ENCODE peak calls at places on chromosomes 3 and 15, in ten cellular contexts. M is GM12891; Y is activated CD4-positive, alpha-beta T cell treated with anti-CD3 and anti-CD28 coated beads, Interleukin-2, amount 10 ng/mL, durations not matched to agents 7 days and 5 days; V is SW480; T is Peyer's patch; J is activated T-cell treated with anti-CD3 and anti-CD28 coated beads for 1 hour; H is nucleus accumbens; L is stomach; C is left ventricle myocardium inferior; Q is NCI-H1436. A is an unnamed sample.

GRCh38 chr15:60729850-60730458 is 251.0 kb upstream of the ICE2 start:
- DNase-seq in M (no peak), J (no peak), C (no peak), T (no peak), Y (no peak), Q (no peak), L (no peak), V (no peak), H (no peak), A (no peak)

GRCh38 chr3:136836511-136837156 is 17.7 kb downstream of the SLC35G2 start:
- DNase-seq in L (no peak), V (no peak), M (no peak), H (no peak), Y (no peak), C (no peak), Q (no peak), T (no peak), J (no peak), A (no peak)

GRCh38 chr3:114176487-114176886 is 2.4 kb downstream of the DRD3 start:
- DNase-seq in T (no peak), J (no peak), Y (no peak), V (no peak), Q (no peak), M (no peak), L (no peak), C (no peak), H (no peak), A (no peak)

GRCh38 chr3:187027531-187027936 is 97.2 kb downstream of the ST6GAL1 start:
- DNase-seq in L (no peak), C (no peak), Y (peak; percentile 87), T (no peak), Q (no peak), H (no peak), M (no peak), J (peak; percentile 50), V (no peak), A (no peak)

GRCh38 chr3:11514191-11514770 is 129.4 kb downstream of the VGLL4 start:
- DNase-seq in C (peak; percentile 26), T (no peak), M (no peak), H (no peak), J (no peak), V (peak; percentile 25), Y (no peak), Q (no peak), L (peak; percentile 48), A (peak; percentile 86)

GRCh38 chr3:123546133-123546755 is 38.6 kb downstream of the HACD2 start:
- DNase-seq in J (no peak), V (no peak), T (no peak), M (no peak), Y (no peak), H (no peak), C (no peak), Q (no peak), L (no peak), A (no peak)

GRCh38 chr3:31014317-31015040 is 120.0 kb upstream of the GADL1 start:
- DNase-seq in M (no peak), H (no peak), Q (no peak), T (no peak), J (no peak), V (no peak), C (no peak), Y (no peak), L (no peak), A (no peak)

GRCh38 chr15:40055576-40056293 is 16.8 kb upstream of the SRP14 start:
- DNase-seq in C (peak; percentile 80), J (no peak), Y (no peak), Q (no peak), M (no peak), V (no peak), L (peak; percentile 93), H (no peak), T (no peak), A (peak; percentile 55)

GRCh38 chr3:113898892-113899291 is 48.9 kb upstream of the ZDHHC23 start:
- DNase-seq in M (no peak), Q (no peak), T (no peak), V (no peak), Y (no peak), J (no peak), H (no peak), C (no peak), L (no peak), A (no peak)

GRCh38 chr3:139797724-139798343 is 120.1 kb upstream of the NMNAT3 start:
- DNase-seq in T (no peak), M (no peak), J (no peak), Y (peak; percentile 38), L (no peak), C (no peak), V (no peak), H (no peak), Q (no peak), A (no peak)

GRCh38 chr3:177817746-177818145 is 620.5 kb upstream of the TBL1XR1 start:
- DNase-seq in Y (no peak), M (no peak), J (no peak), T (no peak), H (no peak), Q (no peak), L (no peak), V (no peak), C (no peak), A (no peak)

GRCh38 chr3:155412856-155413255 is 119.4 kb upstream of the STRIT1 start:
- DNase-seq in V (no peak), C (no peak), L (no peak), Y (no peak), T (no peak), M (no peak), Q (no peak), H (no peak), J (no peak), A (no peak)

GRCh38 chr3:13318626-13319470 is 101.3 kb downstream of the NUP210 start:
- DNase-seq in L (no peak), H (no peak), J (no peak), Q (no peak), V (no peak), T (no peak), M (no peak), Y (no peak), C (no peak), A (no peak)

GRCh38 chr15:60575995-60576394 is 97.1 kb upstream of the ICE2 start:
- DNase-seq in M (no peak), L (no peak), T (no peak), Y (no peak), H (no peak), V (no peak), C (no peak), Q (no peak), J (no peak), A (no peak)

GRCh38 chr3:40720351-40720750 is 195.6 kb downstream of the ZNF621 start:
- DNase-seq in C (no peak), V (no peak), Q (no peak), M (no peak), J (no peak), Y (no peak), T (no peak), H (no peak), L (no peak), A (no peak)

GRCh38 chr3:58051196-58051595 is 43.0 kb downstream of the FLNB start:
- DNase-seq in C (no peak), Y (no peak), Q (no peak), T (no peak), H (no peak), L (no peak), V (no peak), J (no peak), M (no peak), A (no peak)

GRCh38 chr3:42159706-42160472 is 68.7 kb downstream of the TRAK1 start:
- DNase-seq in J (peak; percentile 10), C (peak; percentile 47), M (peak; percentile 56), Q (peak; percentile 62), L (peak; percentile 86), Y (peak; percentile 65), T (peak; percentile 94), H (no peak), V (peak; percentile 94), A (peak; percentile 42)

GRCh38 chr15:50275091-50275490 is 9.6 kb upstream of the HDC start:
- DNase-seq in T (no peak), Y (no peak), H (no peak), M (no peak), C (no peak), J (no peak), V (no peak), Q (no peak), L (no peak), A (no peak)

GRCh38 chr15:66573719-66574641 is 8.2 kb upstream of the LCTL start:
- DNase-seq in J (no peak), T (no peak), L (no peak), Y (no peak), C (no peak), Q (no peak), H (no peak), V (no peak), M (no peak), A (no peak)

GRCh38 chr3:31724681-31725080 is 192.0 kb downstream of the STT3B start:
- DNase-seq in H (no peak), M (no peak), Y (no peak), C (no peak), J (no peak), T (no peak), Q (no peak), V (peak; percentile 26), L (no peak), A (no peak)

GRCh38 chr15:97729270-97729669 is 231.2 kb upstream of the ARRDC4 start:
- DNase-seq in H (no peak), M (no peak), J (no peak), Q (no peak), T (no peak), V (no peak), Y (no peak), C (no peak), L (no peak), A (no peak)

A was measured in tibial artery.